ENCODE peak calls at places on chromosomes 4 and X, in nine cellular contexts. L, W, N, Q, U, M, G, R and Y are unnamed samples.

GRCh38 chr4:22129454-22130075 is 181.0 kb upstream of the KCNIP4 start:
- DNase-seq in M (no peak), G (peak), L (peak), R (peak), W (peak), U (no peak), N (no peak), Q (no peak), Y (no peak)

GRCh38 chr4:73606465-73606974 is 13.7 kb downstream of the RASSF6 start:
- DNase-seq in L (peak), W (no peak), N (peak), Q (peak), M (no peak), G (no peak), U (no peak), R (no peak), Y (no peak)

GRCh38 chr4:169159614-169160013 is 111.1 kb downstream of the SH3RF1 start:
- DNase-seq in M (no peak), N (no peak), R (peak), W (peak), Q (no peak), U (no peak), G (no peak), L (no peak), Y (no peak)

GRCh38 chrX:75156537-75156945 is 458 bp upstream of the ABCB7 start:
- DNase-seq in M (no peak), U (no peak), Q (no peak), G (no peak), W (peak), L (peak), R (peak), N (no peak), Y (no peak)

GRCh38 chr4:184170996-184171395 is 46.7 kb downstream of the ENPP6 start:
- DNase-seq in M (no peak), U (no peak), R (peak), Q (no peak), G (no peak), L (no peak), N (no peak), W (peak), Y (no peak)

GRCh38 chr4:20347526-20347925 is 95.8 kb downstream of the SLIT2 start:
- DNase-seq in R (no peak), W (no peak), U (no peak), L (no peak), M (no peak), N (no peak), G (no peak), Q (no peak), Y (no peak)

GRCh38 chr4:77600521-77601451 is 4.8 kb upstream of the CXCL13 start:
- DNase-seq in N (peak), Q (no peak), W (peak), G (peak), L (peak), U (no peak), R (peak), M (peak), Y (no peak)

GRCh38 chr4:127643791-127644190 is 11.0 kb downstream of the INTU start:
- DNase-seq in M (no peak), G (no peak), W (no peak), Q (peak), R (no peak), U (no peak), N (no peak), L (no peak), Y (no peak)

GRCh38 chr4:112289407-112290253 is 3.9 kb upstream of the TIFA start:
- DNase-seq in L (no peak), N (no peak), W (no peak), M (no peak), R (no peak), Q (no peak), G (no peak), U (no peak), Y (no peak)

GRCh38 chrX:37331546-37331945 is 17.6 kb upstream of the PRRG1 start:
- DNase-seq in G (no peak), W (no peak), N (no peak), U (no peak), L (no peak), M (no peak), R (no peak), Q (no peak), Y (no peak)

GRCh38 chr4:71814433-71814832 is 30.6 kb upstream of the GC start:
- DNase-seq in G (no peak), L (no peak), U (no peak), M (no peak), W (no peak), N (no peak), Q (no peak), R (no peak), Y (no peak)

GRCh38 chr4:27055226-27055760 is 194.7 kb downstream of the STIM2 start:
- DNase-seq in Q (no peak), G (no peak), W (no peak), M (no peak), R (no peak), L (no peak), N (no peak), U (no peak), Y (no peak)

GRCh38 chr4:118772149-118773081 is 63.5 kb downstream of the SEC24D start:
- DNase-seq in L (peak), U (no peak), W (peak), N (peak), Q (peak), G (no peak), R (peak), M (no peak), Y (no peak)

GRCh38 chr4:7584760-7585159 is 150.0 kb upstream of the PSAPL1 start:
- DNase-seq in Q (no peak), L (no peak), M (no peak), N (no peak), R (no peak), U (no peak), W (no peak), G (no peak), Y (no peak)

GRCh38 chrX:40299502-40300118 is 201.9 kb upstream of the BCOR start:
- DNase-seq in W (no peak), G (no peak), R (no peak), L (peak), M (no peak), U (no peak), N (peak), Q (no peak), Y (no peak)

GRCh38 chrX:119187298-119187697 is 48.8 kb upstream of the PGRMC1 start:
- DNase-seq in U (no peak), Q (no peak), R (no peak), N (no peak), W (peak), G (no peak), M (no peak), L (no peak), Y (no peak)

GRCh38 chr4:185912779-185913178 is 100.8 kb upstream of the SORBS2 start:
- DNase-seq in U (no peak), G (no peak), R (peak), W (peak), M (no peak), N (no peak), Q (no peak), L (no peak), Y (no peak)